ENCODE peak calls at places on chromosomes 12 and 14, in six cellular contexts. J, Z, U, H, D and S are unnamed samples.

GRCh38 chr12:3033538-3033865 is 43.7 kb upstream of the TSPAN9 start:
- DNase-seq in J (no peak), Z (no peak), U (no peak), H (no peak), D (no peak), S (no peak)

GRCh38 chr12:108832208-108832607 is 25.2 kb downstream of the SSH1 start:
- DNase-seq in J (no peak), Z (no peak), U (no peak), H (no peak), D (no peak), S (no peak)

GRCh38 chr12:3083949-3084348 is 6.8 kb downstream of the TSPAN9 start:
- DNase-seq in J (no peak), Z (no peak), U (no peak), H (no peak), D (no peak), S (no peak)

GRCh38 chr12:83856803-83857202 is 1055.8 kb downstream of the SLC6A15 start:
- DNase-seq in J (no peak), Z (no peak), U (no peak), H (no peak), D (no peak), S (no peak)

GRCh38 chr12:116324684-116325664 is 47.5 kb upstream of the MED13L start:
- DNase-seq in J (no peak), Z (no peak), U (no peak), H (no peak), D (no peak), S (no peak)

GRCh38 chr12:123126294-123127144 is 24.4 kb downstream of the PITPNM2 start:
- DNase-seq in J (peak; percentile 60), Z (peak; percentile 82), U (no peak), H (peak; percentile 68), D (no peak), S (no peak)

GRCh38 chr14:63960926-63961567 is 108.2 kb downstream of the SYNE2 start:
- DNase-seq in J (no peak), Z (no peak), U (no peak), H (no peak), D (no peak), S (no peak)

GRCh38 chr12:86247871-86248270 is 8.3 kb downstream of the MGAT4C start:
- DNase-seq in J (no peak), Z (no peak), U (no peak), H (no peak), D (no peak), S (no peak)

GRCh38 chr14:53306926-53307325 is 153.8 kb upstream of the DDHD1 start:
- DNase-seq in J (peak; percentile 9), Z (no peak), U (no peak), H (no peak), D (no peak), S (no peak)

GRCh38 chr12:132071001-132071810 is 72.9 kb downstream of the DDX51 start:
- DNase-seq in J (no peak), Z (no peak), U (no peak), H (peak; percentile 50), D (no peak), S (no peak)

GRCh38 chr12:64674367-64674922 is 64.2 kb downstream of the RASSF3 start:
- DNase-seq in J (peak; percentile 16), Z (no peak), U (no peak), H (peak; percentile 84), D (no peak), S (no peak)

GRCh38 chr14:33068626-33069025 is 129.9 kb downstream of the NPAS3 start:
- DNase-seq in J (no peak), Z (no peak), U (no peak), H (no peak), D (no peak), S (no peak)

GRCh38 chr14:105315941-105316562 is 1.5 kb downstream of the PACS2 start:
- DNase-seq in J (no peak), Z (peak; percentile 67), U (no peak), H (no peak), D (no peak), S (no peak)

GRCh38 chr14:33254342-33254741 is 315.7 kb downstream of the NPAS3 start:
- DNase-seq in J (no peak), Z (no peak), U (no peak), H (no peak), D (no peak), S (no peak)

GRCh38 chr14:80664576-80664975 is 277.0 kb downstream of the CEP128 start:
- DNase-seq in J (no peak), Z (no peak), U (no peak), H (no peak), D (no peak), S (no peak)

GRCh38 chr12:11649413-11650278 is at the start of gene ETV6:
- DNase-seq in J (peak; percentile 90), Z (peak; percentile 82), U (peak; percentile 81), H (peak; percentile 86), D (no peak), S (no peak)

GRCh38 chr12:29232086-29232485 is 83.0 kb downstream of the FAR2 start:
- DNase-seq in J (no peak), Z (no peak), U (no peak), H (no peak), D (no peak), S (no peak)

GRCh38 chr12:119178544-119179334 is at the start of gene HSPB8:
- DNase-seq in J (peak; percentile 81), Z (peak; percentile 99), U (peak; percentile 73), H (peak; percentile 80), D (peak; percentile 78), S (peak; percentile 92)

GRCh38 chr14:104345316-104346111 is 207.1 kb downstream of the KIF26A start:
- DNase-seq in J (no peak), Z (peak; percentile 48), U (no peak), H (peak; percentile 37), D (peak; percentile 12), S (peak; percentile 42)

GRCh38 chr12:116916714-116917114 is 6.0 kb downstream of the FBXW8 start:
- DNase-seq in J (peak; percentile 10), Z (no peak), U (peak; percentile 9), H (no peak), D (no peak), S (no peak)

GRCh38 chr12:53941750-53942149 is 3.1 kb downstream of the HOXC13 start:
- DNase-seq in J (no peak), Z (no peak), U (no peak), H (no peak), D (no peak), S (no peak)

GRCh38 chr14:78278464-78278863 is 108.3 kb downstream of the NRXN3 start:
- DNase-seq in J (peak; percentile 15), Z (no peak), U (no peak), H (no peak), D (no peak), S (no peak)

GRCh38 chr12:77995436-77996167 is 164.9 kb downstream of the NAV3 start:
- DNase-seq in J (no peak), Z (no peak), U (no peak), H (no peak), D (no peak), S (no peak)

GRCh38 chr12:117789195-117789912 is 179.4 kb downstream of the KSR2 start:
- DNase-seq in J (no peak), Z (no peak), U (no peak), H (no peak), D (no peak), S (no peak)

GRCh38 chr12:29725587-29726320 is 58.0 kb downstream of the TMTC1 start:
- DNase-seq in J (no peak), Z (peak; percentile 88), U (peak; percentile 19), H (no peak), D (no peak), S (no peak)

GRCh38 chr14:59161571-59162175 is 26.8 kb upstream of the DAAM1 start:
- DNase-seq in J (peak; percentile 42), Z (peak; percentile 68), U (no peak), H (no peak), D (no peak), S (peak; percentile 71)

GRCh38 chr14:88194531-88194930 is 128.5 kb downstream of the KCNK10 start:
- DNase-seq in J (no peak), Z (no peak), U (no peak), H (no peak), D (no peak), S (no peak)

GRCh38 chr12:88934163-88934747 is 354.0 kb upstream of the KITLG start:
- DNase-seq in J (no peak), Z (no peak), U (no peak), H (no peak), D (no peak), S (no peak)

GRCh38 chr12:58502236-58502635 is 418.1 kb downstream of the LRIG3 start:
- DNase-seq in J (peak; percentile 5), Z (no peak), U (no peak), H (no peak), D (no peak), S (no peak)

GRCh38 chr14:92952497-92953298 is 29.7 kb downstream of the CHGA start:
- DNase-seq in J (no peak), Z (peak; percentile 93), U (no peak), H (no peak), D (no peak), S (peak; percentile 70)
- H3K27ac ChIP-seq in J (no peak overlapping the region), Z (peak overlapping the region; percentile 85), U (no peak overlapping the region), H (no peak overlapping the region), D (no peak overlapping the region), S (peak overlapping the region; percentile 79)

DNA sequence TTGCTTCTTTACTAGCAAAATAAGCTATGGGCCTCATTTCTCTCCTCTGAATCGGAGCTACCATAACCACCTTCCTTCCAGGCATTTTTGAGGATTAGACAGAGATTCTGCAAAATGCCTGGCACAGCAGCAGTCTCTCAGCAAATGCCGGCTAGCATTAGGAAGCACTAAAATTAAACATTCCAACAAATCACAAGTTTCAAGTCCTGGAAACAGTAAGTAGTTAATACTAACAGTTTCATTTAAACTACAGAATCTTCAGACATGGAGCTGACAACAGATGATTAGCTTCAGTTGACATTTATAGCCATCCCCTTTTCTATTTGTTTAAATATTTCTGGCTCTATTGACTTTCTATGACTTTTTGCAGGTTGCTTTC is 73.8 kb downstream of the PPM1H start:
- DNase-seq in J (no peak), Z (no peak), U (no peak), H (no peak), D (no peak), S (no peak)
- H3K4me1 ChIP-seq in J (no peaks in the 10 kb centered on the region), Z (no peaks in the 10 kb centered on the region), U (no peaks in the 10 kb centered on the region), H (no peaks in the 10 kb centered on the region), D (no peaks in the 10 kb centered on the region), S (no peaks in the 10 kb centered on the region)

GRCh38 chr14:100281286-100282082 is 24.8 kb downstream of the SLC25A29 start:
- DNase-seq in J (no peak), Z (no peak), U (no peak), H (peak; percentile 43), D (peak; percentile 45), S (no peak)

GRCh38 chr14:100282083-100282350 is 24.2 kb downstream of the SLC25A29 start:
- DNase-seq in J (no peak), Z (no peak), U (no peak), H (no peak), D (no peak), S (no peak)

GRCh38 chr14:100279133-100279532 is 27.1 kb downstream of the SLC25A29 start:
- DNase-seq in J (no peak), Z (no peak), U (no peak), H (no peak), D (no peak), S (no peak)

GRCh38 chr14:100279563-100279962 is 26.7 kb downstream of the SLC25A29 start:
- DNase-seq in J (no peak), Z (no peak), U (no peak), H (peak; percentile 43), D (no peak), S (no peak)

GRCh38 chr14:100278702-100279101 is 27.5 kb downstream of the SLC25A29 start:
- DNase-seq in J (no peak), Z (no peak), U (no peak), H (peak; percentile 47), D (no peak), S (no peak)
- H3K27ac ChIP-seq in J (no peak overlapping the region), Z (no peak overlapping the region), U (no peak overlapping the region), H (no peak overlapping the region), D (peak overlapping the region; percentile 29), S (no peak overlapping the region)

GRCh38 chr14:75141062-75141461 is 14.2 kb upstream of the NEK9 start:
- DNase-seq in J (no peak), Z (no peak), U (no peak), H (no peak), D (no peak), S (no peak)
- H3K4me1 ChIP-seq in J (peaks cover 55% of the 10 kb centered on the region), Z (no peaks in the 10 kb centered on the region), U (peaks cover 25% of the 10 kb centered on the region), H (no peaks in the 10 kb centered on the region), D (no peaks in the 10 kb centered on the region), S (peaks cover 8% of the 10 kb centered on the region)